ENCODE peak calls at places on chromosomes 12 and 14, in four cellular contexts. One of them, this sample, is unnamed.
A peak's percentile ranks its signal among the peaks of the same experiment; 100 is the strongest.

GRCh38 chr12:109020750-109021380 is at the start of gene SVOP:
- DNase-seq in NCI-H2081 treated with DMSO at 0.1 percent for 48 hours: peak; percentile 29
- DNase-seq in non-pigmented ciliary epithelial cell: peak; percentile 40
- DNase-seq in mesendoderm: peak; percentile 93
- DNase-seq in this sample: peak; percentile 48

GRCh38 chr12:93322784-93323183 is 54.9 kb upstream of the NUDT4 start:
- DNase-seq in mesendoderm: peak; percentile 21
- DNase-seq in non-pigmented ciliary epithelial cell: no peak
- DNase-seq in NCI-H2081 treated with DMSO at 0.1 percent for 48 hours: no peak
- DNase-seq in this sample: no peak

GRCh38 chr14:78342879-78343278 is 172.7 kb downstream of the NRXN3 start:
- DNase-seq in non-pigmented ciliary epithelial cell: no peak
- DNase-seq in NCI-H2081 treated with DMSO at 0.1 percent for 48 hours: no peak
- DNase-seq in mesendoderm: no peak
- DNase-seq in this sample: no peak

GRCh38 chr12:116427200-116427932 is 131.8 kb upstream of the MAP1LC3B2 start:
- DNase-seq in NCI-H2081 treated with DMSO at 0.1 percent for 48 hours: no peak
- DNase-seq in non-pigmented ciliary epithelial cell: no peak
- DNase-seq in mesendoderm: peak; percentile 100
- DNase-seq in this sample: peak; percentile 95

GRCh38 chr12:41106315-41106714 is 81.8 kb upstream of the PDZRN4 start:
- DNase-seq in non-pigmented ciliary epithelial cell: no peak
- DNase-seq in mesendoderm: no peak
- DNase-seq in NCI-H2081 treated with DMSO at 0.1 percent for 48 hours: no peak
- DNase-seq in this sample: no peak

GRCh38 chr12:90910958-90911357 is 44.0 kb downstream of the CCER1 start:
- DNase-seq in mesendoderm: no peak
- DNase-seq in NCI-H2081 treated with DMSO at 0.1 percent for 48 hours: no peak
- DNase-seq in non-pigmented ciliary epithelial cell: no peak
- DNase-seq in this sample: no peak

GRCh38 chr12:101570022-101570421 is 24.7 kb upstream of the MYBPC1 start:
- DNase-seq in non-pigmented ciliary epithelial cell: peak; percentile 63
- DNase-seq in mesendoderm: peak; percentile 87
- DNase-seq in NCI-H2081 treated with DMSO at 0.1 percent for 48 hours: no peak
- DNase-seq in this sample: no peak

GRCh38 chr12:68121143-68121542 is 38.4 kb downstream of the IFNG start:
- DNase-seq in non-pigmented ciliary epithelial cell: no peak
- DNase-seq in NCI-H2081 treated with DMSO at 0.1 percent for 48 hours: no peak
- DNase-seq in mesendoderm: no peak
- DNase-seq in this sample: no peak

GRCh38 chr14:100345711-100346110 is 22.6 kb downstream of the SLC25A47 start:
- DNase-seq in mesendoderm: no peak
- DNase-seq in NCI-H2081 treated with DMSO at 0.1 percent for 48 hours: no peak
- DNase-seq in non-pigmented ciliary epithelial cell: no peak
- DNase-seq in this sample: no peak

GRCh38 chr12:112524676-112525425 is 106.1 kb downstream of the PTPN11 start:
- DNase-seq in non-pigmented ciliary epithelial cell: peak; percentile 8
- DNase-seq in mesendoderm: peak; percentile 34
- DNase-seq in NCI-H2081 treated with DMSO at 0.1 percent for 48 hours: no peak
- DNase-seq in this sample: no peak

This sample was measured in iPS DF 19.7.